ENCODE peak calls at places on chromosomes 3 and 15, in six cellular contexts. K, S, D, V, Q and M are unnamed samples.

GRCh38 chr3:56915969-56916586 is 114.3 kb upstream of the ARHGEF3 start:
- DNase-seq in Q (peak), K (no peak), S (peak), V (no peak), D (no peak), M (no peak)

GRCh38 chr3:14142567-14143270 is 17.9 kb downstream of the TMEM43 start:
- DNase-seq in D (no peak), V (no peak), Q (no peak), K (no peak), S (no peak), M (no peak)

GRCh38 chr3:100880845-100881244 is 112.4 kb downstream of the ABI3BP start:
- DNase-seq in S (no peak), K (no peak), V (no peak), Q (no peak), D (no peak), M (no peak)

GRCh38 chr15:55221090-55222011 is 24.6 kb upstream of the RSL24D1 start:
- DNase-seq in Q (no peak), K (peak), V (no peak), D (no peak), S (no peak), M (no peak)

GRCh38 chr15:32100286-32100685 is 70.0 kb downstream of the CHRNA7 start:
- DNase-seq in K (no peak), V (no peak), Q (no peak), D (no peak), S (no peak), M (no peak)

GRCh38 chr15:37764733-37765191 is 169.7 kb upstream of the TMCO5A start:
- DNase-seq in V (no peak), Q (peak), K (peak), D (no peak), S (no peak), M (no peak)

GRCh38 chr15:74218172-74218885 is 15.7 kb upstream of the STRA6 start:
- DNase-seq in K (no peak), V (no peak), Q (no peak), S (no peak), D (no peak), M (no peak)

GRCh38 chr3:140358696-140359095 is 319.2 kb upstream of the TRIM42 start:
- DNase-seq in S (no peak), V (no peak), K (no peak), Q (no peak), D (no peak), M (no peak)

GRCh38 chr3:54826255-54826691 is 101.6 kb downstream of the LRTM1 start:
- DNase-seq in K (no peak), Q (no peak), D (no peak), S (no peak), V (no peak), M (no peak)

GRCh38 chr3:133570139-133570936 is 3.1 kb upstream of the CDV3 start:
- DNase-seq in K (peak), V (no peak), S (no peak), D (no peak), Q (no peak), M (no peak)

GRCh38 chr3:27677554-27677953 is 44.6 kb downstream of the EOMES start:
- DNase-seq in D (peak), V (no peak), Q (no peak), S (no peak), K (peak), M (no peak)

GRCh38 chr15:72178976-72179585 is 18.5 kb downstream of the GRAMD2A start:
- DNase-seq in S (no peak), V (no peak), D (no peak), Q (no peak), K (no peak), M (no peak)

GRCh38 chr3:61559108-61559731 is 2.2 kb upstream of the PTPRG start:
- DNase-seq in V (no peak), Q (no peak), S (no peak), D (no peak), K (no peak), M (no peak)

DNA sequence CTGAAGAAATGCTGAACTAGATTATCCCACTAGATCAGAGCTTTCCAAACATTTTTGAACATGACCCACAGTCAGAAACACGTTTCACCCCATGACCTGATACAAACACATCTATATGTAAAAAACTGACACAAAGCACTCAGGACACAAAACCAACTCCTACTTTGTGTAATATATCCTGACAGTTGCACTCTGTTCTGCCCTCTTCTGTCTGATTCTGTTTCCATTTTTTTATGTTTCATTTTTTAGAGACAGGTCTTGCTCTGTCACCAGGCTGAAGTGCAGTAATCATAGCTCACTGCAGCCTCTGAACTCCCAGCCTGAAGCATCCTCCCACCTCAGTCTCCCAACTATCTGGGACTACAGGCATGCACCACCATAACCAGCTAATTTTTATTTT is 15.8 kb upstream of the RFTN1 start:
- DNase-seq in K (no peak), Q (no peak), D (no peak), S (no peak), V (no peak), M (no peak)
- TF ChIP-seq CTCF in K (no peak), Q (no peak), D (no peak), S (no peak), V (no peak), M (no peak)

DNA sequence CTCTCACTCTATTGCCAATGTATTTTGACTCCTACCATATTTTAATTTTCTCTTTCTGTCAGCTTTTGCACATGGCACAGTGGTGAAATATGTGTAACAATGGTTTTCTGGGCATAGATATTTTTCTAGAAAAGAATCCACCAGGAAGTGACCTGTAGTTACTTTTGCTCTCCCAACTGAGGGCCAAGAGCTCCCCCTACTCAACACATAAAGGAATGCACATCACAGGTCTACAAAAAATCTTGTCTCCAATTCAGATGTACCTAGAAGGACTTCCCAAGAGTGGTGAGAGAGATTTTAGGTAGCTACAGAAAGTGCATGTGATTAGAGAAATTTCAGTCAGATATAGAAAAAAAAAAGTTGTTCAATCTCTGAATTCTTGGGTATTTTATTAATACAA is 15.6 kb downstream of the CPA3 start:
- DNase-seq in Q (no peak), D (no peak), V (no peak), K (no peak), S (no peak), M (no peak)
- TF ChIP-seq CTCF in Q (peak), D (no peak), V (no peak), K (peak), S (no peak), M (peak)

GRCh38 chr3:186974824-186975281 is 44.5 kb downstream of the ST6GAL1 start:
- DNase-seq in K (no peak), V (peak), S (no peak), D (no peak), Q (no peak), M (no peak)
- TF ChIP-seq CTCF in K (no peak), V (no peak), S (no peak), D (no peak), Q (no peak), M (no peak)

DNA sequence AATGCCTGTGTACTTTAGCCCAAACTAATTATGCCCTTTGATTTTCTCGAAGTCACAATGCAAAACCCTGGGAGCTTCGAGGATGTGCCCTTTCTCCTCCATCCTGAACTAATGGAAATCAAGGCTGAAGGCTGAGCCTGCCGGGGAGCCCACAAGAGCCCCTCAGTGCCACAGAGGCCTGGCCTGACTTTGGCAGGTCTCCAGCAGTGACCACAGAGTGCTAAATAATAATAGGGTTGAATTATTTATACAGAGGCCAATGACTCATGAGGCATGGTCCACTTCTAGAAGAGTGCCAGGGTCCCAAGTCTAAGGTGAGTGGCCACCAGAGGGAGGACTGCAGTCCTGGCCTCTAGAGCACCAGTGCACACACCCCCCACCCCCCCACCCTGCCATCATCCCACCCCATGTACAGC is 19.1 kb upstream of the GLCE start:
- DNase-seq in D (no peak), S (no peak), Q (peak), K (no peak), V (no peak), M (no peak)
- TF ChIP-seq CTCF in D (no peak), S (no peak), Q (peak), K (peak), V (peak), M (peak)

GRCh38 chr3:45210308-45211038 is 15.6 kb downstream of the TMEM158 start:
- DNase-seq in K (peak), Q (peak), S (peak), V (peak), D (peak), M (peak)
- TF ChIP-seq CTCF in K (peak), Q (peak), S (no peak), V (peak), D (peak), M (peak)